ENCODE peak calls at places on chromosomes 6 and 20, in six cellular contexts. C is GM12878, F is K562, T is HepG2, A is HCT116, O is H1. U is an unnamed sample.
A peak's percentile ranks its signal among the peaks of the same experiment; 100 is the strongest.

GRCh38 chr6:158663465-158664167 is 13.8 kb downstream of the SYTL3 start:
- DNase-seq in C (no peak), A (no peak), T (no peak), F (no peak), O (no peak), U (no peak)

GRCh38 chr6:117494283-117494682 is 11.8 kb downstream of the DCBLD1 start:
- DNase-seq in A (no peak), O (no peak), C (no peak), T (no peak), F (no peak), U (no peak)

GRCh38 chr6:3722211-3722621 is 29.3 kb downstream of the PXDC1 start:
- DNase-seq in A (no peak), T (no peak), F (no peak), O (no peak), C (no peak), U (no peak)

GRCh38 chr6:82362868-82363267 is 749 bp upstream of the TPBG start:
- DNase-seq in C (no peak), O (no peak), F (no peak), T (no peak), A (no peak), U (no peak)

GRCh38 chr20:43576108-43576507 is 14.6 kb upstream of the IFT52 start:
- DNase-seq in O (no peak), C (no peak), T (no peak), F (no peak), A (no peak), U (no peak)

GRCh38 chr6:11495565-11496145 is 41.9 kb upstream of the TMEM170B start:
- DNase-seq in A (no peak), F (no peak), T (no peak), O (no peak), C (no peak), U (no peak)

GRCh38 chr20:35791823-35792222 is 20.0 kb downstream of the PHF20 start:
- DNase-seq in T (no peak), F (no peak), O (no peak), A (no peak), C (no peak), U (no peak)

GRCh38 chr6:149963212-149963461 is 606 bp upstream of the ULBP1 start:
- DNase-seq in T (no peak), F (peak; percentile 66), C (no peak), O (no peak), A (peak; percentile 66), U (no peak)

GRCh38 chr6:165729307-165729936 is 66.4 kb upstream of the PDE10A start:
- DNase-seq in F (peak; percentile 85), O (no peak), C (no peak), T (peak; percentile 13), A (peak; percentile 6), U (no peak)

GRCh38 chr20:21127201-21127981 is 1.5 kb downstream of the KIZ start:
- DNase-seq in F (no peak), C (no peak), O (no peak), A (no peak), T (peak; percentile 65), U (no peak)

GRCh38 chr20:4699957-4700356 is 21.8 kb upstream of the PRND start:
- DNase-seq in F (no peak), C (no peak), T (no peak), O (no peak), A (no peak), U (no peak)

GRCh38 chr6:42374027-42374669 is 77.6 kb downstream of the TRERF1 start:
- DNase-seq in A (no peak), T (no peak), C (no peak), F (no peak), O (no peak), U (no peak)
- TF ChIP-seq ZNF274 in A (no peak), T (no peak), C (no peak), F (no peak), O (no peak), U (no peak)

DNA sequence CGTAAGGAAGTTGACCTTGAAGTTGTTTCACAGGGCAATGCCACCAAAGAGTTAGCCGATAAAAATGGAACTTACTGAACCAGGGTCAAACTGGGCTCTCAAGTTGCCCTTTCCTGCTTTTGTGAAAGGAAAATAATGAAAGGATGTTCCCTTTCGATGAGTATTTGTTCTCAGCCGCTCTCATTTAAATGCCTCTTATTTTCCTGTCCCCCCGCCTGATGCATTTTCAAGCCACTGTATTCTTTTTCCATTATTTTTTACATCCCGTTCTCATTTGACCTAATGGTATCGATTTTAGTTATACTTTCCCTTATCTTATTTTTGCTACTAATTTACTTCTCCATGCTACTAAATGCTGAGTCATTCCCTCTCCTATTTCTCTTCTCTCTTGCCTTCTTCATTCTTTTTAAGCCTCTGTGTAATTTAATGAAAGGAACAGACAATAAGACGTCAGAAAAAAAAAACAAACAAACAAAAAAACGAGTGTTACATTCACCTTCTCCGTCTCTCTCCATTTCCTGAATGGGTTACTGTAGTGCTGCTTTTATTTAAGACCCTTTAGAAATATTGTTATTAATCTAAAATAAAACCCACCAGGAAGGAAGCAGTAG is 655 bp upstream of the NDUFAF4 start:
- DNase-seq in A (no peak), F (no peak), T (no peak), C (no peak), O (no peak), U (no peak)
- TF ChIP-seq ZNF274 in A (no peak), F (no peak), T (no peak), C (no peak), O (no peak), U (no peak)

GRCh38 chr20:3560578-3560977 is 89.8 kb downstream of the ATRN start:
- DNase-seq in C (no peak), T (no peak), A (no peak), F (no peak), O (no peak), U (no peak)

GRCh38 chr20:3560162-3560561 is 89.3 kb downstream of the ATRN start:
- DNase-seq in F (no peak), A (no peak), C (no peak), T (no peak), O (no peak), U (no peak)

GRCh38 chr20:3563548-3564177 is 92.8 kb downstream of the ATRN start:
- DNase-seq in A (peak; percentile 41), F (peak; percentile 29), T (peak; percentile 63), C (peak; percentile 8), O (no peak), U (peak; percentile 40)

GRCh38 chr20:3565851-3566250 is 95.0 kb downstream of the ATRN start:
- DNase-seq in F (no peak), O (no peak), T (no peak), A (no peak), C (no peak), U (peak; percentile 11)

GRCh38 chr20:3563113-3563512 is 92.3 kb downstream of the ATRN start:
- DNase-seq in O (no peak), C (no peak), T (no peak), A (no peak), F (no peak), U (no peak)
- TF ChIP-seq ZNF274 in O (no peak), C (no peak), T (no peak), A (no peak), F (no peak), U (no peak)

GRCh38 chr20:11926599-11926998 is 8.9 kb downstream of the BTBD3 start:
- DNase-seq in F (no peak), O (no peak), A (no peak), T (no peak), C (no peak), U (no peak)
- TF ChIP-seq ZNF274 in F (no peak), O (no peak), A (no peak), T (no peak), C (no peak), U (no peak)

DNA sequence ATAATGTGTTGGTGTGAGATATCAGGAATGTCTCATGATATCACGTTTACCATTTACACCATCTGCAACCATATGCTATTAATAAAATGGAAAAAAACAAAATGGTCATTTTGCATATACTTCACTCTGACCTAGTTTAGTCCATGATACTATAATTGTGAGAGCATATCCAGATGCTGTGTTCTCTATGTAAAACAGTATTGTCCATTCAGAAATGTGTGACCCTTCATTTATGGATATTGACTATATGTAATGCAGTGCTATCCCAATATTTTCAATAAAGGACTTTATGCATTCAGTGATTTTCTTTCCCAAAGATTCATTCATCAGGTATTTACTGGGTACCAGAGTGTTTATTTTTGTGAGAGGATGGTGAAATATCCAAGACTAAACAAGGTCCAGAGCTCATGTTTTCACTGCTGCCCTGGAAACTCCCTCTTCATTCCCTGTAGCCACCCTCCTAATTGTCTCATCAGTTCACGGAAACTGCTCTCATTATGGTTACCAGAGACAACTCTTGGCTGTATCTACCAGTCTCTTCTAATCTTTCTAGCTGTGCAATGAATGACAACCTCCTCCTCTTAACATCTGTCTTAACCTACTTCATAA is 25.7 kb upstream of the HINT3 start:
- DNase-seq in F (no peak), O (no peak), T (no peak), C (no peak), A (no peak), U (no peak)
- TF ChIP-seq ZNF274 in F (no peak), O (no peak), T (no peak), C (no peak), A (no peak), U (no peak)

GRCh38 chr20:2004171-2004570 is 10.3 kb upstream of the PDYN start:
- DNase-seq in T (no peak), C (no peak), A (no peak), O (no peak), F (no peak), U (no peak)
- TF ChIP-seq ZNF274 in T (no peak), C (no peak), A (no peak), O (no peak), F (no peak), U (no peak)